ENCODE peak calls at places on chromosomes 11 and 22, in eight cellular contexts. A is bronchial epithelial cell; X is progenitor cell of endocrine pancreas; O is NCI-H1930; C is RKO; M is fibroblast of gingiva; S is activated T-helper 1 cell treated with anti-CD3 and anti-CD28 coated beads, Interleukin-12 subunit alpha, Interleukin-12 subunit beta, Interleukin-2, Interleukin-4 antibody, amounts not matched to agents 30 ng/mL and 10 ng/mL and 1 ng/mL, durations not matched to agents 14 hours and 24 hours and 36 hours; E is stimulated activated CD4-positive, alpha-beta T cell treated with anti-CD3 and anti-CD28 coated beads, Interleukin-2, amount 100 ng/mL, for 48 hours. R is an unnamed sample.

GRCh38 chr22:19666663-19667593 is 47.4 kb upstream of the SEPTIN5 start:
- DNase-seq in A (no peak), X (no peak), O (no peak), C (no peak), M (peak; percentile 24), S (no peak), E (no peak), R (no peak)

GRCh38 chr22:44572414-44573207 is 74.6 kb upstream of the RTL6 start:
- DNase-seq in A (no peak), X (no peak), O (no peak), C (no peak), M (no peak), S (no peak), E (no peak), R (no peak)

GRCh38 chr11:44016129-44016528 is 31.7 kb upstream of the ACCSL start:
- DNase-seq in A (no peak), X (no peak), O (no peak), C (no peak), M (peak; percentile 61), S (no peak), E (no peak), R (no peak)

GRCh38 chr22:37324340-37325023 is 42.2 kb downstream of the CYTH4 start:
- DNase-seq in A (no peak), X (no peak), O (no peak), C (no peak), M (no peak), S (no peak), E (no peak), R (no peak)

GRCh38 chr11:68263444-68264035 is 8.2 kb downstream of the C11orf24 start:
- DNase-seq in A (no peak), X (no peak), O (no peak), C (no peak), M (no peak), S (no peak), E (no peak), R (no peak)

GRCh38 chr11:111409915-111410314 is 30.8 kb upstream of the POU2AF1 start:
- DNase-seq in A (no peak), X (no peak), O (no peak), C (no peak), M (no peak), S (no peak), E (no peak), R (no peak)

GRCh38 chr11:96338910-96339703 is 3.9 kb downstream of the MAML2 start:
- DNase-seq in A (peak; percentile 90), X (no peak), O (no peak), C (no peak), M (peak; percentile 47), S (peak; percentile 49), E (no peak), R (no peak)

GRCh38 chr11:114302663-114303062 is 6.5 kb downstream of the NNMT start:
- DNase-seq in A (no peak), X (no peak), O (no peak), C (no peak), M (no peak), S (no peak), E (no peak), R (no peak)

GRCh38 chr11:76263657-76264056 is 57.4 kb upstream of the WNT11 start:
- DNase-seq in A (no peak), X (no peak), O (no peak), C (no peak), M (no peak), S (no peak), E (no peak), R (no peak)

GRCh38 chr11:129373489-129373953 is 2.1 kb upstream of the BARX2 start:
- DNase-seq in A (no peak), X (no peak), O (no peak), C (no peak), M (no peak), S (no peak), E (no peak), R (no peak)

GRCh38 chr11:94400839-94401772 is at the start of gene GPR83:
- DNase-seq in A (no peak), X (peak; percentile 17), O (peak; percentile 33), C (no peak), M (no peak), S (no peak), E (no peak), R (peak; percentile 21)

GRCh38 chr11:34585870-34586654 is 34.8 kb upstream of the EHF start:
- DNase-seq in A (peak; percentile 68), X (no peak), O (no peak), C (peak; percentile 72), M (peak; percentile 52), S (no peak), E (no peak), R (no peak)

R was measured in HAP-1.